ENCODE peak calls at places on chromosome 16, in four cellular contexts. L is IMR-90, C is H9, F is trophoblast cell. W is an unnamed sample.

GRCh38 chr16:31216552-31217530 is at the start of gene PYDC1:
- DNase-seq in C (peak), F (no peak), L (no peak), W (peak)

GRCh38 chr16:8708546-8708945 is 34.1 kb downstream of the ABAT start:
- DNase-seq in F (no peak), L (no peak), C (no peak), W (no peak)

GRCh38 chr16:85611455-85612190 is 1.5 kb upstream of the GSE1 start:
- DNase-seq in F (peak), C (peak), L (peak), W (no peak)

GRCh38 chr16:72042157-72042660 is 12.1 kb upstream of the HP start:
- DNase-seq in F (no peak), L (no peak), C (no peak), W (no peak)

GRCh38 chr16:31527617-31528287 is at the start of gene AHSP:
- DNase-seq in L (no peak), F (no peak), C (peak), W (no peak)

GRCh38 chr16:50812876-50813466 is 71.1 kb downstream of the CYLD start:
- DNase-seq in F (no peak), L (no peak), C (no peak), W (no peak)

GRCh38 chr16:76670125-76670857 is 393.1 kb downstream of the CNTNAP4 start:
- DNase-seq in L (no peak), F (no peak), C (no peak), W (no peak)

GRCh38 chr16:67748791-67749282 is 29.7 kb upstream of the GFOD2 start:
- DNase-seq in L (no peak), C (no peak), F (no peak), W (no peak)

GRCh38 chr16:85124636-85125346 is 12.5 kb upstream of the CIBAR2 start:
- DNase-seq in C (no peak), L (no peak), F (peak), W (no peak)

GRCh38 chr16:68190099-68190498 is 45.8 kb downstream of the ESRP2 start:
- DNase-seq in F (peak), L (no peak), C (no peak), W (no peak)

GRCh38 chr16:30585022-30585399 is 486 bp downstream of the ZNF785 start:
- DNase-seq in F (peak), C (peak), L (no peak), W (peak)

GRCh38 chr16:58037365-58038057 is 12.0 kb downstream of the MMP15 start:
- DNase-seq in L (no peak), F (no peak), C (no peak), W (no peak)

GRCh38 chr16:6066601-6067000 is 969.0 kb upstream of the EEF2KMT start:
- DNase-seq in C (no peak), F (no peak), L (no peak), W (no peak)

GRCh38 chr16:68365167-68365817 is 54.5 kb downstream of the PRMT7 start:
- DNase-seq in C (no peak), F (no peak), L (no peak), W (no peak)

GRCh38 chr16:24988137-24988535 is 27.0 kb downstream of the ARHGAP17 start:
- DNase-seq in F (peak), L (peak), C (no peak), W (no peak)

GRCh38 chr16:28904363-28904762 is 20.7 kb downstream of the RABEP2 start:
- DNase-seq in L (no peak), C (no peak), F (no peak), W (no peak)

GRCh38 chr16:62869837-62870236 is 833.6 kb upstream of the CDH8 start:
- DNase-seq in L (no peak), F (no peak), C (no peak), W (no peak)

GRCh38 chr16:29820730-29821662 is 734 bp downstream of the MVP start:
- DNase-seq in F (peak), L (no peak), C (no peak), W (no peak)

GRCh38 chr16:4733747-4734062 is 366 bp downstream of the ANKS3 start:
- DNase-seq in C (no peak), F (peak), L (no peak), W (no peak)

GRCh38 chr16:48247311-48247710 is at the start of gene ABCC11:
- DNase-seq in F (no peak), C (no peak), L (no peak), W (no peak)

GRCh38 chr16:29958756-29959155 is 3.1 kb upstream of the TMEM219 start:
- DNase-seq in F (no peak), L (no peak), C (no peak), W (no peak)

GRCh38 chr16:89616576-89617437 is 3.4 kb downstream of the DPEP1 start:
- DNase-seq in L (no peak), F (no peak), C (no peak), W (no peak)

GRCh38 chr16:81616321-81617020 is 162.6 kb upstream of the PLCG2 start:
- DNase-seq in F (peak), C (peak), L (peak), W (no peak)

GRCh38 chr16:11164482-11165270 is 91.3 kb downstream of the SOCS1 start:
- DNase-seq in C (no peak), F (no peak), L (no peak), W (no peak)
- H3K4ac ChIP-seq in C (no peak), F (no peak), L (no peak), W (no peak)

DNA sequence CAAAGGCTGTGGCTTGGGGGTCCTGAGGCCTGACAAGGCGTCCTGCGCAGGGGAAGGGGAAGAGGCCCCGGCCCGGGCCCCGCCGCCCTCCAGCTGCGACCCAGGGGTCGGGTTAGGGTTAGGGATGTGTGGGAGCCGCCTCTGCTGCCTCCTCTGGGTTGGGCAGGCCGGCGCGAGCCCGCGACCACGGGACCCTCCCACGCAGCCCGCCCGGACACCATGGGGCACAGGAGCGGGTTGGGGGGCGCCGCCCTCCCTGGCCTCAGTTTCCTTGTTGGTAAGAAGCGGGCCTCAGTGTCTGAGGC is 386 bp downstream of the CIAO3 start:
- DNase-seq in F (no peak), C (no peak), L (no peak), W (no peak)
- H3K4ac ChIP-seq in F (peak), C (no peak), L (peak), W (no peak)

DNA sequence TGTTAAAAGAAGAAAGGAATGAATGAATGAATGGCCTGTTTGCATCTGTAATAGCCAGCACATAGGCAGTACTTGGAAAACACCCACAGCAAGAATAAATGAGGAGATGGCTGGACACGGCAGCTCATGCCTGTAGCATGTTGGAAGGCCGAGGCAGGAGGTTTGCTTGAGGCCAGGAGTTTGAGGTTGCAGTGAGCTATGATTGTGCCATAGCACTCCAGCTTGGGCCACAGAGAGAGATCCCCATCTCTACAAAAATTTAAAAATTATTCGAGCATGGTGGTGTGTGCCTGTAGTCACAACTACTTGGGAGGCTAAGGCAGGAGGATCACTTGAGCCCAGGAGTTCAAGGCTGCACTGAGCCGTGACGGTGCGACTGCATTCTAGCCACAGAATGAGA is 12.5 kb downstream of the IL4R start:
- DNase-seq in L (no peak), C (no peak), F (peak), W (no peak)
- H3K4ac ChIP-seq in L (peak), C (no peak), F (peak), W (no peak)

GRCh38 chr16:56617212-56618085 is 8.1 kb upstream of the MT1E start:
- DNase-seq in F (peak), L (peak), C (peak), W (no peak)
- H3K4ac ChIP-seq in F (no peak), L (peak), C (no peak), W (no peak)

GRCh38 chr16:82634955-82635610 is 8.3 kb downstream of the CDH13 start:
- DNase-seq in L (no peak), F (no peak), C (no peak), W (no peak)
- H3K4ac ChIP-seq in L (peak), F (no peak), C (no peak), W (no peak)

DNA sequence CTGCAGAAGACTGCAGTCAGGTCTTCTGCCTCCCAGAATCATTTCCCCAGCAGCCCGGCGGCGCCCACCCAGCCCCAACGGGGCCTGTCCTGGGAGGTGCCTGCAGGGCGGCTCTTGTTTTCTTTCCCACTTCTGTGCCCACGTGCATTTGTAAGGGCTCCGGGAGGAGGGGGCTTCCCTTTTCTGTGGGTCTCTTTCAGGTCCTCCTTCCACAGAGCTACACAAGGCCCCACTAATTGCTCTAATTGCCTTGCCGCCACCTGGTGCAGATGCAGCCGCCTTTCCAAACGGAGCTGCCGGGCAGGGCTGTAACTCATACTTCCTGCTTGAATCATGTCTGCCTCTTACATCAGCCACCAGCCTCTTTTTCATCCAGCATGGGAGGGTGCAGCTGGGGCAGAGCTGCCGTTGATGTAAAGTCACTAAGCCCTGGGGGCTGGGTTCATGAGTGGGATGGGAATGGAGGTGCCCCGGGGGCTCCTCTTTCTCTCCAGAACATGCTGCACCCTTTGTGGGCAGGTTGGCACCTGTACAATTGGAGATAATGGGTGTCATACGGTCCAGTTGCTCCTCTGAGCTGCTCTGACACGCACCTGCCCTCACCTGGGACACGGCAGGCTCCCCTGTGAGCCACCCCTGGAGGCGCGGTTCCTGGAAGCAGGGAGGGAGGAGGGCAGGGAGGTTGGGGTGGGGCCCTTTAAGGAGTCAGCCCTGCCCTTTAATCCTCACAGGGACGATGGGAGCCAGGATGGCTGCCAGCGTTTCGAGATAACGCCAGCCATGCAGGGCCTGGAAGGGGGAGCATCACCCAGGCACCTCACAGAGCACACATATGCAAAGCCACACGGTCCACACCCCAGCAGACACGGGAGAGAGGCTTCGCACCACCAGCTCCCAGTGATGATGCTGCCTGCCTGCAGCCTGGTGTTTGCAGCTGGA is 41.1 kb upstream of the KLHDC4 start:
- DNase-seq in C (peak), L (peak), F (peak), W (no peak)
- H3K4ac ChIP-seq in C (no peak), L (peak), F (no peak), W (peak)

GRCh38 chr16:971582-971905 is 760 bp upstream of the LMF1 start:
- DNase-seq in C (no peak), L (no peak), F (no peak), W (no peak)

GRCh38 chr16:969508-970378 is 1.0 kb downstream of the LMF1 start:
- DNase-seq in F (peak), L (peak), C (no peak), W (peak)

GRCh38 chr16:971981-972315 is 1.2 kb upstream of the LMF1 start:
- DNase-seq in F (no peak), C (no peak), L (no peak), W (no peak)

GRCh38 chr16:970766-971581 is at the start of gene LMF1:
- DNase-seq in C (peak), F (peak), L (peak), W (peak)

GRCh38 chr16:970379-970765 is 412 bp downstream of the LMF1 start:
- DNase-seq in C (no peak), L (no peak), F (peak), W (no peak)
- H3K4ac ChIP-seq in C (no peak), L (peak), F (peak), W (no peak)

GRCh38 chr16:79613009-79613408 is 12.5 kb upstream of the MAF start:
- DNase-seq in L (no peak), C (no peak), F (no peak), W (no peak)

GRCh38 chr16:79610771-79611170 is 10.2 kb upstream of the MAF start:
- DNase-seq in F (peak), C (no peak), L (no peak), W (no peak)

GRCh38 chr16:79609861-79610260 is 9.3 kb upstream of the MAF start:
- DNase-seq in C (no peak), F (no peak), L (no peak), W (no peak)

GRCh38 chr16:79608976-79609375 is 8.4 kb upstream of the MAF start:
- DNase-seq in C (no peak), L (no peak), F (no peak), W (no peak)

GRCh38 chr16:79612207-79612606 is 11.7 kb upstream of the MAF start:
- DNase-seq in F (no peak), C (no peak), L (no peak), W (no peak)
- H3K4ac ChIP-seq in F (no peak), C (no peak), L (no peak), W (no peak)

GRCh38 chr16:23356941-23357340 is 54.8 kb downstream of the SCNN1B start:
- DNase-seq in F (no peak), C (no peak), L (no peak), W (no peak)

GRCh38 chr16:23351360-23351759 is 49.3 kb downstream of the SCNN1B start:
- DNase-seq in C (no peak), L (no peak), F (no peak), W (no peak)

GRCh38 chr16:23354246-23354645 is 52.1 kb downstream of the SCNN1B start:
- DNase-seq in C (no peak), L (no peak), F (no peak), W (no peak)

GRCh38 chr16:23355106-23355670 is 53.1 kb downstream of the SCNN1B start:
- DNase-seq in F (no peak), C (no peak), L (no peak), W (no peak)

GRCh38 chr16:23353440-23353839 is 51.3 kb downstream of the SCNN1B start:
- DNase-seq in F (no peak), C (no peak), L (no peak), W (no peak)
- H3K4ac ChIP-seq in F (no peak), C (no peak), L (no peak), W (no peak)

W was measured in H1.